ENCODE peak calls at places on chromosomes 12 and 14, in eight cellular contexts. P, J, S, T, K, R, I and X are unnamed samples.

GRCh38 chr12:13230500-13230899 is 34.0 kb downstream of the EMP1 start:
- DNase-seq in P (no peak), J (no peak), S (peak), T (no peak), K (no peak), R (peak), I (no peak), X (no peak)

GRCh38 chr14:105774001-105774400 is 247.6 kb downstream of the TMEM121 start:
- DNase-seq in P (no peak), J (no peak), S (no peak), T (no peak), K (no peak), R (no peak), I (no peak), X (no peak)

GRCh38 chr14:38363217-38363616 is 107.3 kb upstream of the CLEC14A start:
- DNase-seq in P (no peak), J (no peak), S (no peak), T (no peak), K (no peak), R (no peak), I (no peak), X (no peak)

GRCh38 chr12:61808856-61809255 is 451.3 kb upstream of the USP15 start:
- DNase-seq in P (no peak), J (peak), S (no peak), T (no peak), K (no peak), R (peak), I (no peak), X (peak)

GRCh38 chr12:130481392-130481879 is 143.7 kb downstream of the PIWIL1 start:
- DNase-seq in P (no peak), J (no peak), S (no peak), T (no peak), K (no peak), R (no peak), I (no peak), X (no peak)

GRCh38 chr14:80087411-80087810 is 123.9 kb downstream of the DIO2 start:
- DNase-seq in P (no peak), J (no peak), S (no peak), T (no peak), K (no peak), R (no peak), I (no peak), X (no peak)

GRCh38 chr14:51395361-51395849 is 155.4 kb downstream of the TMX1 start:
- DNase-seq in P (peak), J (peak), S (peak), T (no peak), K (no peak), R (peak), I (no peak), X (peak)

GRCh38 chr12:24044973-24045703 is 95.7 kb upstream of the SOX5 start:
- DNase-seq in P (no peak), J (no peak), S (no peak), T (no peak), K (no peak), R (peak), I (no peak), X (no peak)

GRCh38 chr12:98220636-98221035 is 294.8 kb upstream of the TMPO start:
- DNase-seq in P (no peak), J (no peak), S (no peak), T (no peak), K (no peak), R (no peak), I (no peak), X (no peak)

GRCh38 chr14:104794099-104794498 is 1.4 kb downstream of the AKT1 start:
- DNase-seq in P (peak), J (peak), S (peak), T (peak), K (no peak), R (peak), I (peak), X (peak)

GRCh38 chr14:29348504-29348903 is 579.1 kb downstream of the PRKD1 start:
- DNase-seq in P (no peak), J (peak), S (no peak), T (no peak), K (no peak), R (peak), I (no peak), X (peak)
- TF ChIP-seq CTCF in P (no peak), J (no peak), S (no peak), T (no peak), K (no peak), R (no peak), I (no peak), X (no peak)

GRCh38 chr14:75577090-75577489 is 1.3 kb upstream of the FLVCR2 start:
- DNase-seq in P (no peak), J (no peak), S (no peak), T (no peak), K (no peak), R (no peak), I (no peak), X (no peak)

GRCh38 chr14:75578099-75578785 is at the start of gene FLVCR2:
- DNase-seq in P (peak), J (peak), S (peak), T (no peak), K (peak), R (peak), I (peak), X (peak)

GRCh38 chr14:75578786-75579781 is 664 bp downstream of the FLVCR2 start:
- DNase-seq in P (no peak), J (peak), S (peak), T (no peak), K (peak), R (peak), I (no peak), X (no peak)

GRCh38 chr14:75577724-75578098 is 709 bp upstream of the FLVCR2 start:
- DNase-seq in P (peak), J (peak), S (peak), T (peak), K (peak), R (peak), I (peak), X (peak)

DNA sequence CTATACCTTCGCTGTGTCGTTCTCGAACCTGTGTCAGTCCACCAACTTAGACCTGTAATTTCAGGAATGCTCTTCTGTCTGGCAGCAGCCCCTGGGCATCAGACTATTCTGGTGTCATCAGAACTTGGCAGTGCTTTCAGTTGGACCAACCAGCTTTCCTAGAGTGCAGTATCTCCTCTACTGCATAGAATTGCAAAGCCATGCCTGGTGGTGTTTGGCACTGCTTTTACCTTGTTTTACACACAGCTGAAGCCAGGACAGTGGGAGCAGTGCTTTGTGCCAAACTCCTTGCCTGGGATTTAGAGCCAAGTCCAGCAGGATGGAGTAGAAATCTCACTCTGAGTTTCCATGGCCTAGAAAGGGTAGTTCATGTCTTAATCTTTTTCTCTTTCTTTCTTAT is 1.5 kb downstream of the FLVCR2 start:
- DNase-seq in P (peak), J (no peak), S (no peak), T (no peak), K (no peak), R (no peak), I (no peak), X (no peak)
- H3K4me3 ChIP-seq in P (no peak), J (no peak), S (no peak), T (no peak), K (peak), R (peak), I (peak), X (peak)

DNA sequence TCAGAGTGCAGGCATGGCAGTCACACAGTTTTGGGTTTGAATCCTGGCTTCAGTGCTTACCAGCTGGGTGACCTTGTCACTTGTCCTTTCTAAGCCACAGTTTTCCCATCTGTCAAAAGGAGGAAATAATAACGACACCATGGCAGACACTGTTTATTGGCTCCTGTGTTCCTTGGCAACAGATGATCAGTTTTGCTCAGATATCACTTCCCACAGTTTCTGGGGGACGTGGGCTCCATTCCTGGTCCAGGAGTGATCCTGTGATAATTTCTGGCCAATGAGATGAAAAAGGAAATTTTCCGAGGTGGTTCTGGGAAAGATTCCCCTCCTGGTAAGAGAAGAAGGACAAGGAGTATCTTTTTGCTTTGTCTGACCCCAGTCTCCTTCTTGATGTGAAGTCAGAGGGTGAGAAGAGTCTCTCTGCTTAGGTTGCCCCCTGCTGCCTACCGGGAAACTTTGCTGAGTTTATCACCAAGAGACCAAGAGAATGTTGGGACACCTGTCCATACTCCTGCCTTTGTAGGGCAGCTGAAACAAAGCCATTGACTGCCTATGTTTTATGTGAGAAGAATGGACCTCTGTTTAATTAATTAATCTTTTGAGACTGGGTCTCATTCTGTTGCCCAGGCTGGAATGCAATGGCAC is 178.9 kb upstream of the NRXN3 start:
- DNase-seq in P (no peak), J (no peak), S (no peak), T (peak), K (no peak), R (no peak), I (no peak), X (no peak)
- TF ChIP-seq CTCF in P (no peak), J (peak), S (no peak), T (peak), K (no peak), R (peak), I (no peak), X (no peak)

DNA sequence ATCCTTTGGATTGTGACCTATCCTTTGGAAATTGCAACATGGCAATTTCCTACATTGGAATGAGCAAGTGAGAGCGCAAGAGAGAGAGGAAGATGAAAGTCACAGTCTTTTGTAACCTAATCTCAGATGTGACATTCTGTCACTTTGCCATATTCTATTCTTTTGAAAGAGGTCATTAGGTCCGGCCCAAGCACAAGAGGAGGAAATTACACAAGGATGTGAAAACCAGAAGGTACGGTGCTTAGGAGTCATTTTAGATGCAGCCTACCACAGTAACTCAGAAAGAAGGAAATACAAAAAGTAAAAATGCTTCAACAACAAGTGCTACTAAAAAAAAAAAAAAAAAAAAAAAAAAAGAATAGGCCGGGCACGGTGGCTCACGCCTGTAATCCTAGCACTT is 47.2 kb upstream of the SRP54 start:
- DNase-seq in P (no peak), J (no peak), S (no peak), T (no peak), K (no peak), R (no peak), I (no peak), X (no peak)
- H3K4me3 ChIP-seq in P (no peak), J (no peak), S (no peak), T (no peak), K (no peak), R (no peak), I (no peak), X (no peak)

GRCh38 chr12:53589915-53590314 is 36.3 kb downstream of the ATF7 start:
- DNase-seq in P (no peak), J (no peak), S (no peak), T (no peak), K (no peak), R (no peak), I (no peak), X (no peak)
- TF ChIP-seq CTCF in P (no peak), J (no peak), S (no peak), T (no peak), K (no peak), R (no peak), I (no peak), X (no peak)

GRCh38 chr12:30769802-30770201 is 15.1 kb upstream of the CAPRIN2 start:
- DNase-seq in P (no peak), J (no peak), S (no peak), T (no peak), K (no peak), R (no peak), I (no peak), X (peak)
- H3K4me3 ChIP-seq in P (no peak), J (no peak), S (no peak), T (no peak), K (no peak), R (no peak), I (no peak), X (no peak)

GRCh38 chr14:37343307-37344094 is 145.8 kb downstream of the MIPOL1 start:
- DNase-seq in P (no peak), J (no peak), S (peak), T (no peak), K (no peak), R (peak), I (no peak), X (no peak)

DNA sequence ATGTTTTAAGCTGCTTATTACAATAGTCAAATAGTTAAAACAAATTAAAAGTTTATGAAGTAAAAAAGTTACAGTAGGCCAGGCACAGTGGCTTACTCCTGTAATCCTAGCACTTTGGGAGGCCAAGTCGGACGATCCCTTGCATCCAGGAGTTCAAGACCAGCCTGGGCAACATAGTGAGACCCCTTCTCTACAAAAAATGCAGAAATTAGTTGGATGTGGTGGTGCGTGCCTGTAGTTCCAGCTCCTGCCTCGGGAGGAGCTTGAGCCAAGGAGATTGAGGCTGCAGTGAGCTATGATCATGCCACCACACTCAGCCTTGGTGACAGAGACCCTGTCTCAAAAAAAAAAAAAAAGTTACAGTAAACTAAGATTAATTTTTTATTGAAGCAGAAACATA is 142.6 kb downstream of the MIPOL1 start:
- DNase-seq in P (no peak), J (no peak), S (no peak), T (no peak), K (no peak), R (no peak), I (no peak), X (no peak)
- TF ChIP-seq CTCF in P (no peak), J (peak), S (no peak), T (peak), K (no peak), R (peak), I (no peak), X (peak)

GRCh38 chr14:81534510-81535074 is 939 bp upstream of the SEL1L start:
- DNase-seq in P (no peak), J (no peak), S (no peak), T (no peak), K (no peak), R (no peak), I (no peak), X (no peak)
- H3K4me3 ChIP-seq in P (no peak), J (no peak), S (no peak), T (no peak), K (no peak), R (no peak), I (no peak), X (no peak)

DNA sequence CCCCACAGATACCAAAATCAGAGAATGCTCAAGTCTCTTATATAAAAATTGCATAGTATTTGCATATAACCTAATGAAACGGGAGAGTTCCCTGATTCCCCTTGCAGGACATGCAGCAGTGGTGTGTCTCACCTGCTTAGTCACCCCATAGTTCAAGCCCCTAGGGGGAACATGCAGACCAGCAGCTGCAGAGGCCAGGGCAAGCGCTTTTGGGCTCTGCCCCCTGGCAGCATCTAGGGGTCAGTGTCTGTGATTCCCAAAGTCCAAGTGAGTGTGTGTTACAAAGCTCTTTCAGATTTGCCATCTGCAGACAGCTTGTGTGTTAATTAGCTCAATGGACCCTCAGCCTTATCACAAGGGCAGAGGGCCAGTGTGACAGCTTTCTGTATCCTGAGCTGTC is 110.1 kb downstream of the DNAI7 start:
- DNase-seq in P (no peak), J (no peak), S (no peak), T (no peak), K (no peak), R (no peak), I (no peak), X (no peak)
- TF ChIP-seq CTCF in P (no peak), J (no peak), S (no peak), T (no peak), K (no peak), R (no peak), I (no peak), X (no peak)